ENCODE peak calls at places on chromosomes 1 and 21, in seven cellular contexts. L is T-helper 17 cell, J is NCI-H774, V is aorta, O is pancreas, Q is hepatocyte, P is neural progenitor cell. X is an unnamed sample.

GRCh38 chr1:19452221-19452663 is 33.1 kb downstream of the CAPZB start:
- DNase-seq in L (no peak), J (no peak), V (peak), O (no peak), Q (no peak), P (no peak), X (no peak)

GRCh38 chr1:168227620-168228019 is 1.8 kb downstream of the SFT2D2 start:
- DNase-seq in L (no peak), J (peak), V (no peak), O (no peak), Q (no peak), P (no peak), X (no peak)

GRCh38 chr1:94953741-94954140 is 26.8 kb upstream of the CNN3 start:
- DNase-seq in L (no peak), J (no peak), V (no peak), O (no peak), Q (no peak), P (no peak), X (no peak)

GRCh38 chr1:150362721-150363425 is 1.1 kb upstream of the RPRD2 start:
- DNase-seq in L (no peak), J (peak), V (no peak), O (no peak), Q (no peak), P (no peak), X (no peak)

GRCh38 chr1:74943046-74943445 is 191.1 kb upstream of the LHX8 start:
- DNase-seq in L (no peak), J (no peak), V (no peak), O (no peak), Q (no peak), P (no peak), X (no peak)

GRCh38 chr1:59057211-59057694 is 239.6 kb upstream of the FGGY start:
- DNase-seq in L (no peak), J (peak), V (peak), O (peak), Q (peak), P (peak), X (peak)

GRCh38 chr1:24903560-24903954 is 26.5 kb downstream of the RUNX3 start:
- DNase-seq in L (no peak), J (no peak), V (peak), O (peak), Q (no peak), P (no peak), X (peak)

GRCh38 chr1:230332429-230333088 is 93.6 kb downstream of the PGBD5 start:
- DNase-seq in L (no peak), J (no peak), V (no peak), O (no peak), Q (peak), P (peak), X (no peak)

GRCh38 chr1:236253918-236254637 is 27.7 kb downstream of the ERO1B start:
- DNase-seq in L (no peak), J (no peak), V (no peak), O (no peak), Q (no peak), P (no peak), X (no peak)

GRCh38 chr1:64246294-64246917 is 43.0 kb downstream of the UBE2U start:
- DNase-seq in L (no peak), J (peak), V (no peak), O (no peak), Q (peak), P (peak), X (no peak)

GRCh38 chr1:36539526-36539925 is 56.8 kb upstream of the CSF3R start:
- DNase-seq in L (no peak), J (no peak), V (no peak), O (no peak), Q (peak), P (no peak), X (no peak)

GRCh38 chr1:84141177-84142003 is 2.7 kb upstream of the PRKACB start:
- DNase-seq in L (no peak), J (no peak), V (no peak), O (no peak), Q (no peak), P (no peak), X (no peak)

GRCh38 chr1:89198500-89199072 is at the start of gene GBP4:
- DNase-seq in L (peak), J (peak), V (peak), O (peak), Q (peak), P (no peak), X (peak)

GRCh38 chr1:184418955-184419733 is 32.3 kb downstream of the C1orf21 start:
- DNase-seq in L (no peak), J (no peak), V (no peak), O (no peak), Q (no peak), P (no peak), X (no peak)

GRCh38 chr1:2044510-2045319 is 5.5 kb upstream of the PRKCZ start:
- DNase-seq in L (peak), J (no peak), V (peak), O (peak), Q (peak), P (peak), X (peak)

GRCh38 chr21:31665397-31665796 is 5.9 kb downstream of the SOD1 start:
- DNase-seq in L (no peak), J (no peak), V (no peak), O (no peak), Q (no peak), P (no peak), X (no peak)

GRCh38 chr1:21552715-21553114 is 43.5 kb downstream of the ALPL start:
- DNase-seq in L (no peak), J (no peak), V (no peak), O (no peak), Q (no peak), P (no peak), X (no peak)

GRCh38 chr1:15325375-15326085 is 78.5 kb downstream of the FHAD1 start:
- DNase-seq in L (no peak), J (no peak), V (no peak), O (no peak), Q (no peak), P (no peak), X (no peak)

GRCh38 chr1:246497331-246497915 is 9.7 kb downstream of the SMYD3 start:
- DNase-seq in L (no peak), J (peak), V (no peak), O (no peak), Q (peak), P (peak), X (no peak)

GRCh38 chr1:198929961-198930599 is 291.2 kb downstream of the PTPRC start:
- DNase-seq in L (no peak), J (peak), V (no peak), O (no peak), Q (peak), P (no peak), X (no peak)

GRCh38 chr1:199073166-199073565 is 434.3 kb downstream of the PTPRC start:
- DNase-seq in L (no peak), J (no peak), V (no peak), O (no peak), Q (no peak), P (no peak), X (no peak)